ENCODE peak calls at places on chromosomes 2 and 18, in seven cellular contexts. G is nephron progenitor cell, Q is hypothalamus, L is RWPE2, N is HTR-8/SVneo, F is tibial artery, Y is fibroblast of mammary gland. H is an unnamed sample.

GRCh38 chr18:76656925-76657324 is 161.9 kb upstream of the ZNF516 start:
- DNase-seq in Y (no peak), L (no peak), N (no peak), G (no peak), Q (no peak), F (no peak), H (no peak)

GRCh38 chr2:20487392-20488135 is 40.7 kb downstream of the RHOB start:
- DNase-seq in N (no peak), F (peak), L (no peak), Y (no peak), Q (no peak), G (no peak), H (no peak)

GRCh38 chr2:100857915-100858314 is 38.0 kb downstream of the NPAS2 start:
- DNase-seq in G (no peak), N (no peak), F (no peak), L (no peak), Q (no peak), Y (peak), H (no peak)

GRCh38 chr2:66683068-66683467 is 248.1 kb downstream of the MEIS1 start:
- DNase-seq in Y (no peak), L (no peak), F (no peak), Q (no peak), N (no peak), G (no peak), H (no peak)

GRCh38 chr2:35973132-35973736 is 382.3 kb upstream of the CRIM1 start:
- DNase-seq in Y (peak), G (no peak), L (no peak), F (no peak), Q (no peak), N (peak), H (no peak)

GRCh38 chr2:240123821-240124650 is 12.1 kb downstream of the COPS9 start:
- DNase-seq in Y (no peak), L (no peak), N (no peak), G (no peak), F (no peak), Q (no peak), H (no peak)

GRCh38 chr2:144389151-144389929 is 130.6 kb downstream of the ZEB2 start:
- DNase-seq in G (peak), N (no peak), Q (no peak), Y (no peak), L (peak), F (no peak), H (no peak)

GRCh38 chr2:25473758-25474335 is 132.1 kb upstream of the DNMT3A start:
- DNase-seq in G (no peak), L (no peak), N (no peak), Y (no peak), Q (peak), F (no peak), H (peak)

GRCh38 chr2:166831930-166832329 is 56.4 kb upstream of the XIRP2 start:
- DNase-seq in F (no peak), Q (no peak), G (no peak), L (no peak), N (no peak), Y (no peak), H (no peak)

GRCh38 chr2:152466041-152466440 is 131.1 kb downstream of the FMNL2 start:
- DNase-seq in G (no peak), Q (no peak), F (no peak), L (peak), N (peak), Y (no peak), H (no peak)

GRCh38 chr18:13548106-13548819 is 178.1 kb downstream of the FAM210A start:
- DNase-seq in Q (no peak), L (no peak), F (no peak), N (no peak), Y (no peak), G (no peak), H (no peak)

GRCh38 chr2:86035883-86036789 is 69.5 kb downstream of the POLR1A start:
- DNase-seq in L (no peak), Q (peak), G (peak), Y (peak), N (peak), F (peak), H (peak)

GRCh38 chr2:143284087-143284675 is 155.0 kb downstream of the ARHGAP15 start:
- DNase-seq in F (no peak), Y (peak), L (no peak), Q (no peak), N (peak), G (peak), H (no peak)

GRCh38 chr2:67510745-67511144 is 113.6 kb downstream of the ETAA1 start:
- DNase-seq in L (no peak), Q (no peak), F (no peak), N (no peak), Y (peak), G (no peak), H (no peak)

GRCh38 chr2:44351088-44351487 is 10.2 kb downstream of the PREPL start:
- DNase-seq in L (no peak), Y (peak), N (no peak), Q (no peak), F (no peak), G (no peak), H (no peak)

GRCh38 chr2:233832869-233833812 is 21.2 kb downstream of the HJURP start:
- DNase-seq in Y (peak), L (peak), N (peak), F (no peak), G (peak), Q (no peak), H (no peak)

GRCh38 chr2:84516234-84516986 is at the start of gene DNAH6:
- DNase-seq in Q (peak), F (peak), N (peak), G (peak), Y (peak), L (peak), H (peak)

GRCh38 chr2:8860239-8860638 is 22.8 kb upstream of the KIDINS220 start:
- DNase-seq in Y (no peak), N (no peak), Q (no peak), L (no peak), G (no peak), F (no peak), H (no peak)

GRCh38 chr2:99922664-99923063 is 219.7 kb downstream of the AFF3 start:
- DNase-seq in F (no peak), G (no peak), Y (no peak), Q (no peak), N (no peak), L (no peak), H (no peak)

GRCh38 chr2:43007901-43008300 is 215.5 kb upstream of the HAAO start:
- DNase-seq in Q (no peak), Y (no peak), L (peak), N (no peak), F (no peak), G (no peak), H (no peak)

GRCh38 chr2:19841918-19842693 is 59.7 kb downstream of the TTC32 start:
- DNase-seq in N (no peak), L (peak), G (no peak), Y (no peak), F (no peak), Q (no peak), H (no peak)

GRCh38 chr2:70199320-70199864 is 8.6 kb upstream of the C2orf42 start:
- DNase-seq in G (no peak), Q (no peak), L (no peak), Y (no peak), N (no peak), F (no peak), H (no peak)

GRCh38 chr2:190678444-190679162 is 29.7 kb downstream of the NAB1 start:
- DNase-seq in L (no peak), G (no peak), Q (no peak), Y (no peak), F (no peak), N (no peak), H (no peak)

GRCh38 chr2:109226128-109226527 is 97.1 kb downstream of the SH3RF3 start:
- DNase-seq in L (no peak), N (no peak), Q (no peak), Y (no peak), F (no peak), G (no peak), H (no peak)

GRCh38 chr2:120647487-120647886 is 88.2 kb upstream of the GLI2 start:
- DNase-seq in Q (no peak), Y (peak), G (no peak), L (no peak), F (no peak), N (no peak), H (no peak)

GRCh38 chr18:75727479-75727878 is 300.0 kb upstream of the SMIM21 start:
- DNase-seq in L (no peak), Y (peak), Q (no peak), N (peak), F (no peak), G (peak), H (peak)

GRCh38 chr2:112703684-112704083 is 17.1 kb upstream of the NT5DC4 start:
- DNase-seq in Y (no peak), Q (no peak), N (no peak), F (no peak), G (no peak), L (no peak), H (no peak)

GRCh38 chr2:47403829-47404228 is 873 bp downstream of the MSH2 start:
- DNase-seq in Q (no peak), F (no peak), N (no peak), G (no peak), L (no peak), Y (peak), H (no peak)

GRCh38 chr2:231190531-231191197 is 7.8 kb upstream of the ARMC9 start:
- DNase-seq in N (no peak), Y (peak), Q (peak), G (peak), L (no peak), F (peak), H (peak)

GRCh38 chr2:168608796-168609195 is 152.7 kb downstream of the CERS6 start:
- DNase-seq in Q (no peak), G (no peak), F (no peak), Y (no peak), N (no peak), L (no peak), H (no peak)

GRCh38 chr18:13235981-13236380 is 17.4 kb downstream of the LDLRAD4 start:
- DNase-seq in G (no peak), Q (peak), N (no peak), L (no peak), Y (no peak), F (peak), H (peak)

GRCh38 chr2:207869784-207870778 is 100.4 kb upstream of the FZD5 start:
- DNase-seq in F (no peak), Y (peak), Q (no peak), L (no peak), N (no peak), G (no peak), H (no peak)

GRCh38 chr2:207115715-207116364 is 49.9 kb downstream of the KLF7 start:
- DNase-seq in G (no peak), Y (peak), Q (peak), L (no peak), F (no peak), N (no peak), H (peak)

GRCh38 chr18:21632393-21632792 is 20.3 kb downstream of the SNRPD1 start:
- DNase-seq in L (no peak), Y (no peak), Q (no peak), G (no peak), F (no peak), N (no peak), H (no peak)

GRCh38 chr2:2503864-2504418 is 172.9 kb upstream of the MYT1L start:
- DNase-seq in F (no peak), Y (no peak), Q (no peak), L (no peak), G (no peak), N (no peak), H (no peak)

GRCh38 chr18:11052800-11053199 is 96.6 kb downstream of the PIEZO2 start:
- DNase-seq in Y (peak), G (no peak), F (no peak), Q (no peak), L (no peak), N (no peak), H (no peak)

GRCh38 chr2:151091583-151091982 is 170.1 kb downstream of the RBM43 start:
- DNase-seq in F (no peak), G (no peak), L (no peak), N (no peak), Y (no peak), Q (no peak), H (no peak)

GRCh38 chr2:49286045-49286444 is 131.7 kb upstream of the FSHR start:
- DNase-seq in G (no peak), Y (no peak), L (no peak), F (no peak), N (no peak), Q (no peak), H (no peak)